ENCODE peak calls at places on chromosomes 3 and 15, in six cellular contexts. B is OCI-LY7; U is cardiac fibroblast; O is activated T-cell treated with anti-CD3 and anti-CD28 coated beads, Interleukin-2, amount 50 U/mL, for 72 hours; X is stomach; P is NCI-H345. Q is an unnamed sample.

GRCh38 chr15:31852933-31853332 is 177.4 kb upstream of the CHRNA7 start:
- DNase-seq in B (no peak), O (no peak), P (no peak), U (no peak), X (no peak), Q (no peak)

GRCh38 chr15:39629376-39629775 is 48.5 kb downstream of the THBS1 start:
- DNase-seq in U (peak), O (peak), X (no peak), P (no peak), B (no peak), Q (peak)

GRCh38 chr3:56621686-56622085 is 61.4 kb downstream of the TASOR start:
- DNase-seq in P (no peak), X (no peak), U (no peak), B (no peak), O (no peak), Q (no peak)

GRCh38 chr3:109926376-109926775 is 589.0 kb upstream of the DPPA4 start:
- DNase-seq in X (no peak), B (no peak), P (no peak), U (no peak), O (no peak), Q (no peak)

GRCh38 chr3:146125946-146126345 is 35.0 kb downstream of the PLOD2 start:
- DNase-seq in X (no peak), U (peak), B (no peak), O (no peak), P (no peak), Q (no peak)

GRCh38 chr3:1235526-1236120 is 142.8 kb downstream of the CNTN6 start:
- DNase-seq in X (no peak), B (no peak), P (no peak), O (no peak), U (no peak), Q (no peak)

GRCh38 chr3:181629029-181629428 is 82.7 kb upstream of the SOX2 start:
- DNase-seq in O (no peak), B (no peak), U (peak), P (no peak), X (no peak), Q (no peak)

GRCh38 chr3:145383416-145383815 is 777.6 kb downstream of the PLOD2 start:
- DNase-seq in P (no peak), U (no peak), O (no peak), X (no peak), B (no peak), Q (no peak)

GRCh38 chr3:177530908-177531307 is 333.6 kb upstream of the TBL1XR1 start:
- DNase-seq in X (no peak), P (no peak), B (no peak), U (no peak), O (no peak), Q (no peak)

GRCh38 chr3:180142041-180142440 is 105.3 kb upstream of the PEX5L start:
- DNase-seq in X (no peak), U (no peak), B (no peak), P (no peak), O (no peak), Q (no peak)

GRCh38 chr3:62632510-62633294 is 242.5 kb downstream of the CADPS start:
- DNase-seq in B (no peak), U (no peak), O (no peak), X (no peak), P (no peak), Q (no peak)

GRCh38 chr3:193788189-193788946 is 195.4 kb downstream of the OPA1 start:
- DNase-seq in O (peak), U (peak), P (peak), X (peak), B (peak), Q (peak)

GRCh38 chr15:67097893-67098740 is 32.7 kb downstream of the SMAD3 start:
- DNase-seq in P (no peak), O (peak), X (peak), U (peak), B (no peak), Q (peak)

GRCh38 chr3:145326666-145327065 is 834.3 kb downstream of the PLOD2 start:
- DNase-seq in X (no peak), P (no peak), O (no peak), U (no peak), B (no peak), Q (no peak)

GRCh38 chr3:95277614-95278013 is 1214.8 kb downstream of the NSUN3 start:
- DNase-seq in B (no peak), X (no peak), U (no peak), P (no peak), O (no peak), Q (no peak)

GRCh38 chr3:129213238-129213637 is 29.5 kb upstream of the CNBP start:
- DNase-seq in P (no peak), O (no peak), U (no peak), X (no peak), B (no peak), Q (no peak)

GRCh38 chr15:89851665-89852341 is 37.2 kb upstream of the ANPEP start:
- DNase-seq in X (no peak), P (no peak), U (peak), O (no peak), B (no peak), Q (no peak)

GRCh38 chr15:40755821-40756220 is 767 bp upstream of the RMDN3 start:
- DNase-seq in P (peak), X (no peak), B (peak), U (no peak), O (no peak), Q (no peak)

GRCh38 chr3:171748341-171748918 is 61.9 kb downstream of the PLD1 start:
- DNase-seq in U (peak), X (no peak), P (no peak), O (no peak), B (no peak), Q (no peak)

GRCh38 chr3:194182130-194182529 is 46.2 kb downstream of the HES1 start:
- DNase-seq in X (no peak), U (no peak), P (no peak), B (no peak), O (no peak), Q (no peak)

GRCh38 chr3:53800041-53800440 is 46.2 kb downstream of the CHDH start:
- DNase-seq in P (no peak), U (no peak), X (no peak), B (no peak), O (no peak), Q (no peak)

GRCh38 chr3:168341192-168341816 is 245.6 kb upstream of the GOLIM4 start:
- DNase-seq in B (no peak), P (no peak), U (peak), X (no peak), O (no peak), Q (no peak)

GRCh38 chr3:183698318-183698731 is 728 bp downstream of the YEATS2 start:
- DNase-seq in U (peak), P (peak), B (peak), X (no peak), O (peak), Q (peak)

GRCh38 chr3:25473246-25473645 is 45.2 kb downstream of the RARB start:
- DNase-seq in X (no peak), P (no peak), B (no peak), U (no peak), O (no peak), Q (no peak)

GRCh38 chr15:25242957-25243799 is 195.6 kb downstream of the UBE3A start:
- DNase-seq in B (no peak), P (no peak), U (no peak), X (peak), O (no peak), Q (no peak)

GRCh38 chr15:40128746-40129660 is 20.3 kb upstream of the BMF start:
- DNase-seq in P (no peak), O (no peak), B (no peak), X (no peak), U (no peak), Q (peak)

GRCh38 chr15:78663703-78664102 is 22.7 kb upstream of the CHRNB4 start:
- DNase-seq in P (no peak), X (no peak), O (no peak), U (no peak), B (no peak), Q (no peak)

GRCh38 chr3:195105389-195105788 is 165.6 kb downstream of the XXYLT1 start:
- DNase-seq in P (no peak), U (no peak), X (no peak), O (no peak), B (no peak), Q (no peak)

GRCh38 chr3:13850161-13850945 is 29.5 kb downstream of the WNT7A start:
- DNase-seq in O (no peak), X (no peak), B (no peak), P (no peak), U (no peak), Q (no peak)

GRCh38 chr3:190695994-190696393 is 166.5 kb downstream of the GMNC start:
- DNase-seq in U (no peak), X (no peak), O (no peak), P (peak), B (no peak), Q (no peak)

GRCh38 chr15:73240864-73241499 is 127.8 kb downstream of the HCN4 start:
- DNase-seq in U (peak), P (peak), O (peak), X (peak), B (peak), Q (peak)

Q was measured in activated CD4-positive, alpha-beta T cell treated with anti-CD3 and anti-CD28 coated beads, Interleukin-2, amount 10 ng/mL, durations not matched to agents 7 days and 5 days.